ENCODE peak calls at places on chromosomes 4 and X, in seven cellular contexts. One of them, this sample, is unnamed.

GRCh38 chrX:72392816-72393800 is 87.4 kb upstream of the CITED1 start:
- DNase-seq in uterus: no peak
- DNase-seq in retinal pigment epithelial cell: no peak
- DNase-seq in foreskin fibroblast: peak
- DNase-seq in PC-3: peak
- DNase-seq in epithelial cell of esophagus: no peak
- DNase-seq in tibial artery: no peak
- DNase-seq in this sample: no peak

GRCh38 chrX:77440310-77440709 is 6.9 kb upstream of the FGF16 start:
- DNase-seq in uterus: no peak
- DNase-seq in retinal pigment epithelial cell: no peak
- DNase-seq in foreskin fibroblast: no peak
- DNase-seq in PC-3: no peak
- DNase-seq in epithelial cell of esophagus: no peak
- DNase-seq in tibial artery: no peak
- DNase-seq in this sample: no peak

GRCh38 chrX:114581528-114582263 is 2.2 kb upstream of the HTR2C start:
- DNase-seq in uterus: no peak
- DNase-seq in retinal pigment epithelial cell: no peak
- DNase-seq in foreskin fibroblast: no peak
- DNase-seq in PC-3: no peak
- DNase-seq in epithelial cell of esophagus: peak
- DNase-seq in tibial artery: no peak
- DNase-seq in this sample: no peak

GRCh38 chrX:68895339-68896250 is 66.8 kb downstream of the EFNB1 start:
- DNase-seq in uterus: no peak
- DNase-seq in retinal pigment epithelial cell: no peak
- DNase-seq in foreskin fibroblast: no peak
- DNase-seq in PC-3: peak
- DNase-seq in epithelial cell of esophagus: peak
- DNase-seq in tibial artery: peak
- DNase-seq in this sample: peak

GRCh38 chrX:108736509-108737479 is at the start of gene IRS4:
- DNase-seq in uterus: peak
- DNase-seq in retinal pigment epithelial cell: no peak
- DNase-seq in foreskin fibroblast: no peak
- DNase-seq in PC-3: peak
- DNase-seq in epithelial cell of esophagus: peak
- DNase-seq in tibial artery: peak
- DNase-seq in this sample: peak

GRCh38 chr4:17077105-17077504 is 178.7 kb upstream of the LDB2 start:
- DNase-seq in uterus: no peak
- DNase-seq in retinal pigment epithelial cell: no peak
- DNase-seq in foreskin fibroblast: no peak
- DNase-seq in PC-3: no peak
- DNase-seq in epithelial cell of esophagus: no peak
- DNase-seq in tibial artery: no peak
- DNase-seq in this sample: no peak

GRCh38 chr4:169009281-169010124 is 552 bp downstream of the CBR4 start:
- DNase-seq in uterus: peak
- DNase-seq in retinal pigment epithelial cell: no peak
- DNase-seq in foreskin fibroblast: peak
- DNase-seq in PC-3: peak
- DNase-seq in epithelial cell of esophagus: peak
- DNase-seq in tibial artery: peak
- DNase-seq in this sample: peak

GRCh38 chr4:37864786-37865185 is 26.1 kb upstream of the TBC1D1 start:
- DNase-seq in uterus: no peak
- DNase-seq in retinal pigment epithelial cell: no peak
- DNase-seq in foreskin fibroblast: no peak
- DNase-seq in PC-3: no peak
- DNase-seq in epithelial cell of esophagus: no peak
- DNase-seq in tibial artery: no peak
- DNase-seq in this sample: no peak

GRCh38 chrX:56764153-56764974 is 35.3 kb downstream of the NBDY start:
- DNase-seq in uterus: peak
- DNase-seq in retinal pigment epithelial cell: peak
- DNase-seq in foreskin fibroblast: peak
- DNase-seq in PC-3: peak
- DNase-seq in epithelial cell of esophagus: peak
- DNase-seq in tibial artery: no peak
- DNase-seq in this sample: peak

GRCh38 chr4:158371158-158371557 is 150.5 kb upstream of the RXFP1 start:
- DNase-seq in uterus: no peak
- DNase-seq in retinal pigment epithelial cell: no peak
- DNase-seq in foreskin fibroblast: peak
- DNase-seq in PC-3: peak
- DNase-seq in epithelial cell of esophagus: peak
- DNase-seq in tibial artery: no peak
- DNase-seq in this sample: peak

GRCh38 chrX:6226053-6226645 is 2.5 kb downstream of the NLGN4X start:
- DNase-seq in uterus: no peak
- DNase-seq in retinal pigment epithelial cell: no peak
- DNase-seq in foreskin fibroblast: no peak
- DNase-seq in PC-3: no peak
- DNase-seq in epithelial cell of esophagus: peak
- DNase-seq in tibial artery: no peak
- DNase-seq in this sample: no peak

GRCh38 chrX:7145454-7145853 is 2.1 kb upstream of the STS start:
- DNase-seq in uterus: no peak
- DNase-seq in retinal pigment epithelial cell: no peak
- DNase-seq in foreskin fibroblast: no peak
- DNase-seq in PC-3: no peak
- DNase-seq in epithelial cell of esophagus: peak
- DNase-seq in tibial artery: no peak
- DNase-seq in this sample: peak

GRCh38 chrX:141415889-141416288 is 168.6 kb downstream of the SPANXA1 start:
- DNase-seq in uterus: no peak
- DNase-seq in retinal pigment epithelial cell: no peak
- DNase-seq in foreskin fibroblast: no peak
- DNase-seq in PC-3: no peak
- DNase-seq in epithelial cell of esophagus: no peak
- DNase-seq in tibial artery: no peak
- DNase-seq in this sample: no peak

GRCh38 chrX:110055616-110056015 is 52.7 kb downstream of the TMEM164 start:
- DNase-seq in uterus: no peak
- DNase-seq in retinal pigment epithelial cell: no peak
- DNase-seq in foreskin fibroblast: no peak
- DNase-seq in PC-3: no peak
- DNase-seq in epithelial cell of esophagus: no peak
- DNase-seq in tibial artery: no peak
- DNase-seq in this sample: no peak

GRCh38 chrX:129642641-129643040 is 12.1 kb downstream of the APLN start:
- DNase-seq in uterus: no peak
- DNase-seq in retinal pigment epithelial cell: no peak
- DNase-seq in foreskin fibroblast: no peak
- DNase-seq in PC-3: no peak
- DNase-seq in epithelial cell of esophagus: peak
- DNase-seq in tibial artery: no peak
- DNase-seq in this sample: peak

GRCh38 chr4:81136161-81136910 is 78.7 kb downstream of the PRKG2 start:
- DNase-seq in uterus: peak
- DNase-seq in retinal pigment epithelial cell: peak
- DNase-seq in foreskin fibroblast: peak
- DNase-seq in PC-3: peak
- DNase-seq in epithelial cell of esophagus: no peak
- DNase-seq in tibial artery: no peak
- DNase-seq in this sample: no peak

GRCh38 chrX:118973389-118974087 is 880 bp upstream of the LONRF3 start:
- DNase-seq in uterus: peak
- DNase-seq in retinal pigment epithelial cell: no peak
- DNase-seq in foreskin fibroblast: no peak
- DNase-seq in PC-3: peak
- DNase-seq in epithelial cell of esophagus: no peak
- DNase-seq in tibial artery: peak
- DNase-seq in this sample: no peak

GRCh38 chrX:72169008-72169728 is 12.4 kb upstream of the PIN4 start:
- DNase-seq in uterus: no peak
- DNase-seq in retinal pigment epithelial cell: no peak
- DNase-seq in foreskin fibroblast: no peak
- DNase-seq in PC-3: no peak
- DNase-seq in epithelial cell of esophagus: no peak
- DNase-seq in tibial artery: no peak
- DNase-seq in this sample: peak

GRCh38 chr4:76984127-76984526 is 34.6 kb downstream of the SEPTIN11 start:
- DNase-seq in uterus: no peak
- DNase-seq in retinal pigment epithelial cell: no peak
- DNase-seq in foreskin fibroblast: no peak
- DNase-seq in PC-3: peak
- DNase-seq in epithelial cell of esophagus: peak
- DNase-seq in tibial artery: no peak
- DNase-seq in this sample: peak

GRCh38 chr4:76987685-76988084 is 38.1 kb downstream of the SEPTIN11 start:
- DNase-seq in uterus: no peak
- DNase-seq in retinal pigment epithelial cell: no peak
- DNase-seq in foreskin fibroblast: no peak
- DNase-seq in PC-3: no peak
- DNase-seq in epithelial cell of esophagus: no peak
- DNase-seq in tibial artery: no peak
- DNase-seq in this sample: no peak

GRCh38 chr4:76982638-76983579 is 33.4 kb downstream of the SEPTIN11 start:
- DNase-seq in uterus: no peak
- DNase-seq in retinal pigment epithelial cell: no peak
- DNase-seq in foreskin fibroblast: no peak
- DNase-seq in PC-3: no peak
- DNase-seq in epithelial cell of esophagus: no peak
- DNase-seq in tibial artery: no peak
- DNase-seq in this sample: no peak

GRCh38 chr4:76987153-76987562 is 37.6 kb downstream of the SEPTIN11 start:
- DNase-seq in uterus: no peak
- DNase-seq in retinal pigment epithelial cell: no peak
- DNase-seq in foreskin fibroblast: peak
- DNase-seq in PC-3: no peak
- DNase-seq in epithelial cell of esophagus: no peak
- DNase-seq in tibial artery: no peak
- DNase-seq in this sample: no peak

DNA sequence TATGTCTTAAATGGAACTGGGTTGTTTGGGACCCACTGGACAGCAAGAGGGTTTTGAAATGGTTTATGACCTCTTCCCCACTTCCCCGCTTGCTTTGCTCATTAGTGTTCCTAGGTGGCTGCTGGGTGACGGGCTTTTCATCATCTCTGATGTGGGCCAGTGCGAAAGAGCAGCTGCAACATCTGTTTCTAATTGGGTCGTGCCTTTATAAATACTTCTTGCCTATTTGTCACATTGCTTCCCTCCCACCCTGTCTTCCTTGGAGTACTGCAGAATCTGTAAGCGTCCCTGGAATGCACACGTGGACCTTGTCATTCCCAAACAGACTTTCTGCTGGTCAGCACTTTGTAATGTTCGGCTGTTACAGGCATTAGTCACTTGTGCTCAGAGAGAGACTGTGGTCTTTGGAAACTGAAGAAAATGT is 35.2 kb downstream of the SEPTIN11 start:
- DNase-seq in uterus: peak
- DNase-seq in retinal pigment epithelial cell: peak
- DNase-seq in foreskin fibroblast: peak
- DNase-seq in PC-3: peak
- DNase-seq in epithelial cell of esophagus: peak
- DNase-seq in tibial artery: peak
- DNase-seq in this sample: peak
- H3K4me3 ChIP-seq in uterus: no peak
- H3K4me3 ChIP-seq in retinal pigment epithelial cell: no peak
- H3K4me3 ChIP-seq in foreskin fibroblast: no peak
- H3K4me3 ChIP-seq in PC-3: no peak
- H3K4me3 ChIP-seq in epithelial cell of esophagus: no peak
- H3K4me3 ChIP-seq in tibial artery: no peak
- H3K4me3 ChIP-seq in this sample: no peak

GRCh38 chrX:12956704-12957541 is 18.0 kb upstream of the TMSB4X start:
- DNase-seq in uterus: no peak
- DNase-seq in retinal pigment epithelial cell: peak
- DNase-seq in foreskin fibroblast: no peak
- DNase-seq in PC-3: peak
- DNase-seq in epithelial cell of esophagus: peak
- DNase-seq in tibial artery: no peak
- DNase-seq in this sample: peak

GRCh38 chrX:12954376-12954775 is 20.5 kb upstream of the TMSB4X start:
- DNase-seq in uterus: no peak
- DNase-seq in retinal pigment epithelial cell: no peak
- DNase-seq in foreskin fibroblast: no peak
- DNase-seq in PC-3: no peak
- DNase-seq in epithelial cell of esophagus: no peak
- DNase-seq in tibial artery: no peak
- DNase-seq in this sample: no peak

GRCh38 chrX:12953420-12953819 is 21.5 kb upstream of the TMSB4X start:
- DNase-seq in uterus: no peak
- DNase-seq in retinal pigment epithelial cell: no peak
- DNase-seq in foreskin fibroblast: no peak
- DNase-seq in PC-3: no peak
- DNase-seq in epithelial cell of esophagus: no peak
- DNase-seq in tibial artery: no peak
- DNase-seq in this sample: no peak

GRCh38 chrX:12955882-12956703 is 18.8 kb upstream of the TMSB4X start:
- DNase-seq in uterus: peak
- DNase-seq in retinal pigment epithelial cell: peak
- DNase-seq in foreskin fibroblast: no peak
- DNase-seq in PC-3: peak
- DNase-seq in epithelial cell of esophagus: peak
- DNase-seq in tibial artery: peak
- DNase-seq in this sample: peak

GRCh38 chrX:12954981-12955380 is 19.9 kb upstream of the TMSB4X start:
- DNase-seq in uterus: no peak
- DNase-seq in retinal pigment epithelial cell: no peak
- DNase-seq in foreskin fibroblast: no peak
- DNase-seq in PC-3: no peak
- DNase-seq in epithelial cell of esophagus: no peak
- DNase-seq in tibial artery: no peak
- DNase-seq in this sample: no peak
- H3K4me3 ChIP-seq in uterus: no peak
- H3K4me3 ChIP-seq in retinal pigment epithelial cell: no peak
- H3K4me3 ChIP-seq in foreskin fibroblast: no peak
- H3K4me3 ChIP-seq in PC-3: no peak
- H3K4me3 ChIP-seq in epithelial cell of esophagus: no peak
- H3K4me3 ChIP-seq in tibial artery: no peak
- H3K4me3 ChIP-seq in this sample: no peak

DNA sequence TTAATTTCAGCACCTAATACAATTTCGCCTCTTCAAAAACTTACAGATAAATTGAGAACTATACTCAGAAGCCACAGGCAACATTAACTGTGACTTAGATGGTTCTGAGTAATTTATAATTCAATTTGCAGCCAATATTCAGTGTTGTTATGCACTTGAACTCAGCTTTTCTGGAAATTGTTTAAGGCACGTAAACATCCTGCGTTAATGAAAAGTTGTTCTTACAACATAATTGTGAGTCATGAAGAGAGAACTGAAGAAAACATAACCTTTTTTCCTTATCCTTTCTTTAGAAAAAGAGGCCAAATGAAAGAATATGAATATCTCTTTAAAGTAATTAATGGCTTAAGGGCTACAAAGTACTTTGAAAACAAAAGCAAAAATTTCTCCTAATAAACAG is 16.6 kb upstream of the H2AZ1 start:
- DNase-seq in uterus: no peak
- DNase-seq in retinal pigment epithelial cell: no peak
- DNase-seq in foreskin fibroblast: no peak
- DNase-seq in PC-3: no peak
- DNase-seq in epithelial cell of esophagus: peak
- DNase-seq in tibial artery: no peak
- DNase-seq in this sample: no peak
- H3K4me3 ChIP-seq in uterus: no peak
- H3K4me3 ChIP-seq in retinal pigment epithelial cell: no peak
- H3K4me3 ChIP-seq in foreskin fibroblast: no peak
- H3K4me3 ChIP-seq in PC-3: no peak
- H3K4me3 ChIP-seq in epithelial cell of esophagus: no peak
- H3K4me3 ChIP-seq in tibial artery: no peak
- H3K4me3 ChIP-seq in this sample: no peak

GRCh38 chr4:185657191-185657590 is 121.9 kb upstream of the PDLIM3 start:
- DNase-seq in uterus: no peak
- DNase-seq in retinal pigment epithelial cell: peak
- DNase-seq in foreskin fibroblast: no peak
- DNase-seq in PC-3: no peak
- DNase-seq in epithelial cell of esophagus: no peak
- DNase-seq in tibial artery: no peak
- DNase-seq in this sample: no peak
- H3K4me3 ChIP-seq in uterus: no peak
- H3K4me3 ChIP-seq in retinal pigment epithelial cell: no peak
- H3K4me3 ChIP-seq in foreskin fibroblast: no peak
- H3K4me3 ChIP-seq in PC-3: no peak
- H3K4me3 ChIP-seq in epithelial cell of esophagus: no peak
- H3K4me3 ChIP-seq in tibial artery: peak
- H3K4me3 ChIP-seq in this sample: no peak